ENCODE peak calls at places on chromosome 13, in ten cellular contexts. One of them, this sample, is unnamed.

GRCh38 chr13:48253849-48254248 is 20.8 kb downstream of the ITM2B start:
- DNase-seq in upper lobe of right lung: no peak
- DNase-seq in fibroblast of lung: no peak
- DNase-seq in ascending aorta: no peak
- DNase-seq in thoracic aorta: no peak
- DNase-seq in Panc1: no peak
- DNase-seq in IMR-90: no peak
- DNase-seq in BJ: no peak
- DNase-seq in OCI-LY7: no peak
- DNase-seq in K562: no peak
- DNase-seq in this sample: no peak

GRCh38 chr13:93724187-93724586 is 497.6 kb downstream of the GPC6 start:
- DNase-seq in BJ: no peak
- DNase-seq in fibroblast of lung: no peak
- DNase-seq in OCI-LY7: no peak
- DNase-seq in upper lobe of right lung: no peak
- DNase-seq in K562: no peak
- DNase-seq in ascending aorta: no peak
- DNase-seq in Panc1: no peak
- DNase-seq in IMR-90: peak; percentile 61
- DNase-seq in thoracic aorta: no peak
- DNase-seq in this sample: no peak

GRCh38 chr13:88958821-88959220 is 1287.7 kb downstream of the SLITRK5 start:
- DNase-seq in BJ: no peak
- DNase-seq in ascending aorta: no peak
- DNase-seq in thoracic aorta: no peak
- DNase-seq in K562: no peak
- DNase-seq in upper lobe of right lung: no peak
- DNase-seq in OCI-LY7: no peak
- DNase-seq in Panc1: no peak
- DNase-seq in fibroblast of lung: peak; percentile 6
- DNase-seq in IMR-90: no peak
- DNase-seq in this sample: no peak

GRCh38 chr13:44188257-44188656 is 185.4 kb upstream of the SERP2 start:
- DNase-seq in OCI-LY7: no peak
- DNase-seq in thoracic aorta: no peak
- DNase-seq in BJ: no peak
- DNase-seq in K562: no peak
- DNase-seq in IMR-90: peak; percentile 75
- DNase-seq in Panc1: no peak
- DNase-seq in ascending aorta: no peak
- DNase-seq in upper lobe of right lung: no peak
- DNase-seq in fibroblast of lung: peak; percentile 74
- DNase-seq in this sample: peak; percentile 58

GRCh38 chr13:93476175-93476574 is 249.6 kb downstream of the GPC6 start:
- DNase-seq in IMR-90: peak; percentile 91
- DNase-seq in upper lobe of right lung: no peak
- DNase-seq in BJ: no peak
- DNase-seq in OCI-LY7: no peak
- DNase-seq in thoracic aorta: no peak
- DNase-seq in K562: no peak
- DNase-seq in Panc1: no peak
- DNase-seq in ascending aorta: no peak
- DNase-seq in fibroblast of lung: peak; percentile 96
- DNase-seq in this sample: peak; percentile 18

GRCh38 chr13:85659493-85659892 is 139.7 kb downstream of the SLITRK6 start:
- DNase-seq in fibroblast of lung: peak; percentile 21
- DNase-seq in upper lobe of right lung: no peak
- DNase-seq in BJ: peak; percentile 10
- DNase-seq in Panc1: no peak
- DNase-seq in K562: no peak
- DNase-seq in IMR-90: peak; percentile 53
- DNase-seq in ascending aorta: no peak
- DNase-seq in thoracic aorta: no peak
- DNase-seq in OCI-LY7: no peak
- DNase-seq in this sample: no peak

GRCh38 chr13:38657191-38657590 is 29.7 kb upstream of the FREM2 start:
- DNase-seq in thoracic aorta: no peak
- DNase-seq in fibroblast of lung: peak; percentile 64
- DNase-seq in upper lobe of right lung: no peak
- DNase-seq in Panc1: no peak
- DNase-seq in IMR-90: peak; percentile 6
- DNase-seq in BJ: no peak
- DNase-seq in K562: no peak
- DNase-seq in ascending aorta: no peak
- DNase-seq in OCI-LY7: no peak
- DNase-seq in this sample: no peak

GRCh38 chr13:100544866-100545683 is 43.5 kb downstream of the GGACT start:
- DNase-seq in upper lobe of right lung: peak; percentile 86
- DNase-seq in K562: no peak
- DNase-seq in ascending aorta: no peak
- DNase-seq in OCI-LY7: no peak
- DNase-seq in thoracic aorta: no peak
- DNase-seq in fibroblast of lung: no peak
- DNase-seq in Panc1: no peak
- DNase-seq in BJ: no peak
- DNase-seq in IMR-90: no peak
- DNase-seq in this sample: no peak

GRCh38 chr13:109427148-109427547 is 359.2 kb downstream of the IRS2 start:
- DNase-seq in OCI-LY7: no peak
- DNase-seq in BJ: peak; percentile 8
- DNase-seq in ascending aorta: no peak
- DNase-seq in fibroblast of lung: peak; percentile 67
- DNase-seq in K562: no peak
- DNase-seq in Panc1: no peak
- DNase-seq in IMR-90: no peak
- DNase-seq in upper lobe of right lung: no peak
- DNase-seq in thoracic aorta: no peak
- DNase-seq in this sample: no peak

GRCh38 chr13:49641810-49642291 is 13.5 kb downstream of the ARL11 start:
- DNase-seq in ascending aorta: no peak
- DNase-seq in BJ: peak; percentile 59
- DNase-seq in Panc1: no peak
- DNase-seq in upper lobe of right lung: peak; percentile 85
- DNase-seq in K562: peak; percentile 48
- DNase-seq in IMR-90: peak; percentile 88
- DNase-seq in OCI-LY7: no peak
- DNase-seq in thoracic aorta: no peak
- DNase-seq in fibroblast of lung: peak; percentile 85
- DNase-seq in this sample: no peak

GRCh38 chr13:22017226-22017625 is 346.4 kb downstream of the FGF9 start:
- DNase-seq in OCI-LY7: no peak
- DNase-seq in IMR-90: no peak
- DNase-seq in fibroblast of lung: no peak
- DNase-seq in upper lobe of right lung: no peak
- DNase-seq in thoracic aorta: no peak
- DNase-seq in K562: no peak
- DNase-seq in Panc1: no peak
- DNase-seq in ascending aorta: no peak
- DNase-seq in BJ: no peak
- DNase-seq in this sample: no peak

DNA sequence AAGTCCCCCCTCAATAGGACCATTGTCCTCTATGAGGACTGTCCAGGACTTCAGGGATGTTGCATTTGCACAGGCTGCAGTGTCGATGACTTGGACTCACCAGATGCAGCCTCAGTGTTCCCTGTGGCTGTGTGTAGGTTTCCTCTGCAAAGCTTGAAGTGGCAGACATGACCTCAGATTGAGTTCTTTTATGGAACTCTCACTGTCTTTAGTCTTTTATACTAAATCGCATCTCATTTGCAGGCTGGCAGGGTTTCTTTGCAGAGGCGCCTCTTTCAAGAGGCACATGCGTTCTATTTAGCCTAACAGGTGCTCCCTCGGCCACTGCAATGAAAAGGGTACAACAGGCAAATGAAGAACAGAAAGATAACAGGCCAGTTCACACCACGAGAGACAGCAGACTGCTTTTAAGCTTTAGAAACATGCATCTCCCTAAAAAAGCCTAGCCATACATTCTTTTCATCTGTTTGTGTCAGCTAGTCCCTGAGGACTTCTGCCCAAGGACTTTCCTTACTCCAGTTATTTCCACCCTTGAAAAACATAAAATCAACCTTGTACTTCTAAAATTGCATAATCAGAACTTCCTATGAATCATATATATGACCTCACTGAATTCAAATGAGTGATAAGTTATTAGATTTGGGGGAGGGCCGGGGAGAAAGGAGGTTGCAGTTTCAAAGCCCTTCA is 118.4 kb downstream of the RAB20 start:
- DNase-seq in IMR-90: peak; percentile 75
- DNase-seq in fibroblast of lung: peak; percentile 52
- DNase-seq in Panc1: no peak
- DNase-seq in K562: no peak
- DNase-seq in thoracic aorta: no peak
- DNase-seq in upper lobe of right lung: no peak
- DNase-seq in ascending aorta: no peak
- DNase-seq in OCI-LY7: no peak
- DNase-seq in BJ: no peak
- DNase-seq in this sample: no peak
- H3K36me3 ChIP-seq in IMR-90: peaks cover 78% of the 10 kb centered on the region
- H3K36me3 ChIP-seq in fibroblast of lung: peaks cover 12% of the 10 kb centered on the region
- H3K36me3 ChIP-seq in Panc1: no peaks in the 10 kb centered on the region
- H3K36me3 ChIP-seq in K562: no peaks in the 10 kb centered on the region
- H3K36me3 ChIP-seq in thoracic aorta: peaks cover 67% of the 10 kb centered on the region
- H3K36me3 ChIP-seq in upper lobe of right lung: peaks cover 55% of the 10 kb centered on the region
- H3K36me3 ChIP-seq in ascending aorta: peaks cover 76% of the 10 kb centered on the region
- H3K36me3 ChIP-seq in OCI-LY7: no peaks in the 10 kb centered on the region
- H3K36me3 ChIP-seq in BJ: peaks cover 22% of the 10 kb centered on the region
- H3K36me3 ChIP-seq in this sample: peaks cover 7% of the 10 kb centered on the region

GRCh38 chr13:111278711-111279110 is 41.7 kb upstream of the TEX29 start:
- DNase-seq in OCI-LY7: no peak
- DNase-seq in K562: no peak
- DNase-seq in upper lobe of right lung: no peak
- DNase-seq in ascending aorta: no peak
- DNase-seq in fibroblast of lung: no peak
- DNase-seq in BJ: no peak
- DNase-seq in Panc1: no peak
- DNase-seq in thoracic aorta: no peak
- DNase-seq in IMR-90: no peak
- DNase-seq in this sample: no peak

GRCh38 chr13:111280226-111280625 is 40.2 kb upstream of the TEX29 start:
- DNase-seq in ascending aorta: no peak
- DNase-seq in upper lobe of right lung: no peak
- DNase-seq in thoracic aorta: no peak
- DNase-seq in Panc1: no peak
- DNase-seq in IMR-90: no peak
- DNase-seq in K562: no peak
- DNase-seq in OCI-LY7: no peak
- DNase-seq in BJ: no peak
- DNase-seq in fibroblast of lung: no peak
- DNase-seq in this sample: no peak

GRCh38 chr13:111280666-111281577 is 39.5 kb upstream of the TEX29 start:
- DNase-seq in OCI-LY7: no peak
- DNase-seq in ascending aorta: no peak
- DNase-seq in Panc1: no peak
- DNase-seq in thoracic aorta: no peak
- DNase-seq in IMR-90: peak; percentile 86
- DNase-seq in K562: no peak
- DNase-seq in fibroblast of lung: peak; percentile 77
- DNase-seq in BJ: peak; percentile 26
- DNase-seq in upper lobe of right lung: no peak
- DNase-seq in this sample: no peak

GRCh38 chr13:111278258-111278657 is 42.2 kb upstream of the TEX29 start:
- DNase-seq in fibroblast of lung: no peak
- DNase-seq in IMR-90: no peak
- DNase-seq in OCI-LY7: no peak
- DNase-seq in K562: no peak
- DNase-seq in BJ: no peak
- DNase-seq in thoracic aorta: no peak
- DNase-seq in upper lobe of right lung: no peak
- DNase-seq in Panc1: no peak
- DNase-seq in ascending aorta: no peak
- DNase-seq in this sample: no peak

DNA sequence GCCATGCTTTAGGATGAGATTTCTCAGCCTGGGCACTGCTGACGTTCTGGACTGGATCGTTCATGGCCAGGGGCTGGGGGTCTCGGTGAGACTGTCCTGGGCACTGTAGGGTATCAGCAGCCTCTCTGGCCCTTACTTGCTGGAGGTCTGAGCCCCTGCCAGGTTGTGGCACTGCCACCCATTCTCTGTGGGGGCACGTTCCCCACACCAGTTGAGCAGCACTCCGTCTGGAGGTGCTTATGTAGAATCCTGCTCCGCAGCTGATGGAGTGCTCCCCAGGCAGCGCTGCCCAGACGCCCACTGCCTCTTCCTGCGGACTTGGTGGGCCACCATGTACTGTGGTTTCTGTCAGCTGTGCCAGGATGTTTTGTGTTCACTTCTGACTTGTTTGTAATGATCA is 41.2 kb upstream of the TEX29 start:
- DNase-seq in K562: no peak
- DNase-seq in upper lobe of right lung: no peak
- DNase-seq in Panc1: no peak
- DNase-seq in fibroblast of lung: no peak
- DNase-seq in OCI-LY7: no peak
- DNase-seq in ascending aorta: no peak
- DNase-seq in thoracic aorta: no peak
- DNase-seq in BJ: no peak
- DNase-seq in IMR-90: no peak
- DNase-seq in this sample: no peak
- H3K36me3 ChIP-seq in K562: peaks cover 66% of the 10 kb centered on the region
- H3K36me3 ChIP-seq in upper lobe of right lung: peaks cover 88% of the 10 kb centered on the region
- H3K36me3 ChIP-seq in Panc1: no peaks in the 10 kb centered on the region
- H3K36me3 ChIP-seq in fibroblast of lung: peaks cover 6% of the 10 kb centered on the region
- H3K36me3 ChIP-seq in OCI-LY7: peaks cover 93% of the 10 kb centered on the region
- H3K36me3 ChIP-seq in ascending aorta: peaks cover 49% of the 10 kb centered on the region
- H3K36me3 ChIP-seq in thoracic aorta: peaks cover 28% of the 10 kb centered on the region
- H3K36me3 ChIP-seq in BJ: peaks cover 24% of the 10 kb centered on the region
- H3K36me3 ChIP-seq in IMR-90: peaks cover 31% of the 10 kb centered on the region
- H3K36me3 ChIP-seq in this sample: no peaks in the 10 kb centered on the region

DNA sequence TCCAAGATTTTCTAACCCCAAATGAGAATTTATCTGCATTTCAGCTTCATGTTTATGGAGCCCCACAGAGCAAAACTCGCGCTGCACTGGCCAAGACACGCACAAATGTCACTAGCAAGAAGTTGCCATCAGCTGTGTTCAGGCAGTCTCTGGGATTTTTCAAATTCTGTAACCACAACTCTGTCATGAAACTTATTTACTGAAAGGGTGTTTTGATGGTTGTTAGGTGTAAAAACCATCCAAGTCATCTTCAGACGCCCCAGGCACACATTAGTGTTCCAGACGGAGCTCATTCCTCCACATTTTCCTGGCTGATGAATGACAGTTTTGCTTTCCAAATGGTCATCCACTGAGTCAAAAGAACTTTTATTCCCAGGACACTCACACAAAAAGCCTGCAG is 63.4 kb downstream of the SLC7A1 start:
- DNase-seq in BJ: peak; percentile 87
- DNase-seq in ascending aorta: no peak
- DNase-seq in Panc1: no peak
- DNase-seq in thoracic aorta: no peak
- DNase-seq in IMR-90: no peak
- DNase-seq in K562: no peak
- DNase-seq in OCI-LY7: no peak
- DNase-seq in fibroblast of lung: peak; percentile 57
- DNase-seq in upper lobe of right lung: no peak
- DNase-seq in this sample: no peak
- H3K36me3 ChIP-seq in BJ: peaks cover 35% of the 10 kb centered on the region
- H3K36me3 ChIP-seq in ascending aorta: peaks cover 28% of the 10 kb centered on the region
- H3K36me3 ChIP-seq in Panc1: no peaks in the 10 kb centered on the region
- H3K36me3 ChIP-seq in thoracic aorta: peaks cover 27% of the 10 kb centered on the region
- H3K36me3 ChIP-seq in IMR-90: peaks cover 46% of the 10 kb centered on the region
- H3K36me3 ChIP-seq in K562: peaks cover 77% of the 10 kb centered on the region
- H3K36me3 ChIP-seq in OCI-LY7: peaks cover 98% of the 10 kb centered on the region
- H3K36me3 ChIP-seq in fibroblast of lung: peaks cover 9% of the 10 kb centered on the region
- H3K36me3 ChIP-seq in upper lobe of right lung: peaks cover 24% of the 10 kb centered on the region
- H3K36me3 ChIP-seq in this sample: peaks cover 7% of the 10 kb centered on the region

GRCh38 chr13:114257014-114257413 is 22.3 kb downstream of the CDC16 start:
- DNase-seq in upper lobe of right lung: no peak
- DNase-seq in BJ: no peak
- DNase-seq in thoracic aorta: no peak
- DNase-seq in OCI-LY7: no peak
- DNase-seq in Panc1: no peak
- DNase-seq in ascending aorta: no peak
- DNase-seq in fibroblast of lung: no peak
- DNase-seq in IMR-90: no peak
- DNase-seq in K562: no peak
- DNase-seq in this sample: no peak
- H3K36me3 ChIP-seq in upper lobe of right lung: peaks cover 100% of the 10 kb centered on the region
- H3K36me3 ChIP-seq in BJ: peaks cover 13% of the 10 kb centered on the region
- H3K36me3 ChIP-seq in thoracic aorta: peaks cover 42% of the 10 kb centered on the region
- H3K36me3 ChIP-seq in OCI-LY7: peaks cover 87% of the 10 kb centered on the region
- H3K36me3 ChIP-seq in Panc1: peaks cover 10% of the 10 kb centered on the region
- H3K36me3 ChIP-seq in ascending aorta: peaks cover 62% of the 10 kb centered on the region
- H3K36me3 ChIP-seq in fibroblast of lung: peaks cover 19% of the 10 kb centered on the region
- H3K36me3 ChIP-seq in IMR-90: peaks cover 44% of the 10 kb centered on the region
- H3K36me3 ChIP-seq in K562: peaks cover 92% of the 10 kb centered on the region
- H3K36me3 ChIP-seq in this sample: peaks cover 3% of the 10 kb centered on the region

This sample was measured in kidney epithelial cell.